ENCODE peak calls at places on chromosomes 13 and 19, in four cellular contexts. One of them, this sample, is unnamed. For H3K27me3 and H3K36me3, the result is how much of the 10 kb centered on the place peaks cover.

GRCh38 chr13:68190826-68191225 is 960.7 kb upstream of the PCDH9 start:
- DNase-seq in brain microvascular endothelial cell: peak
- DNase-seq in cardiac muscle cell: no peak
- DNase-seq in right lobe of liver: no peak
- DNase-seq in this sample: peak

GRCh38 chr13:40534456-40534855 is 132.0 kb downstream of the FOXO1 start:
- DNase-seq in right lobe of liver: no peak
- DNase-seq in cardiac muscle cell: peak
- DNase-seq in brain microvascular endothelial cell: no peak
- DNase-seq in this sample: no peak

GRCh38 chr13:50485979-50486935 is 357.2 kb downstream of the DLEU7 start:
- DNase-seq in right lobe of liver: no peak
- DNase-seq in cardiac muscle cell: peak
- DNase-seq in brain microvascular endothelial cell: peak
- DNase-seq in this sample: no peak

GRCh38 chr19:55600336-55601028 is 394 bp downstream of the ZNF524 start:
- DNase-seq in right lobe of liver: no peak
- DNase-seq in cardiac muscle cell: no peak
- DNase-seq in brain microvascular endothelial cell: no peak
- DNase-seq in this sample: no peak

GRCh38 chr19:6125571-6125989 is 9.9 kb upstream of the ACSBG2 start:
- DNase-seq in brain microvascular endothelial cell: peak
- DNase-seq in right lobe of liver: peak
- DNase-seq in cardiac muscle cell: peak
- DNase-seq in this sample: peak

GRCh38 chr19:48874309-48875135 is 2.3 kb downstream of the PPP1R15A start:
- DNase-seq in right lobe of liver: no peak
- DNase-seq in cardiac muscle cell: peak
- DNase-seq in brain microvascular endothelial cell: peak
- DNase-seq in this sample: no peak

GRCh38 chr19:1845642-1846041 is 2.6 kb downstream of the REXO1 start:
- DNase-seq in right lobe of liver: peak
- DNase-seq in brain microvascular endothelial cell: no peak
- DNase-seq in cardiac muscle cell: no peak
- DNase-seq in this sample: no peak

GRCh38 chr13:41859555-41859954 is 101.4 kb downstream of the VWA8 start:
- DNase-seq in right lobe of liver: no peak
- DNase-seq in brain microvascular endothelial cell: no peak
- DNase-seq in cardiac muscle cell: no peak
- DNase-seq in this sample: no peak

GRCh38 chr13:27476943-27477681 is 26.7 kb upstream of the MTIF3 start:
- DNase-seq in cardiac muscle cell: peak
- DNase-seq in brain microvascular endothelial cell: peak
- DNase-seq in right lobe of liver: no peak
- DNase-seq in this sample: no peak

GRCh38 chr13:42807866-42808265 is 26.5 kb downstream of the FAM216B start:
- DNase-seq in right lobe of liver: no peak
- DNase-seq in brain microvascular endothelial cell: peak
- DNase-seq in cardiac muscle cell: peak
- DNase-seq in this sample: no peak

GRCh38 chr13:109816112-109816978 is 30.0 kb upstream of the IRS2 start:
- DNase-seq in brain microvascular endothelial cell: no peak
- DNase-seq in cardiac muscle cell: no peak
- DNase-seq in right lobe of liver: no peak
- DNase-seq in this sample: no peak

GRCh38 chr13:21691500-21691899 is 20.6 kb downstream of the FGF9 start:
- DNase-seq in right lobe of liver: no peak
- DNase-seq in brain microvascular endothelial cell: no peak
- DNase-seq in cardiac muscle cell: no peak
- DNase-seq in this sample: no peak

GRCh38 chr13:79477968-79478367 is 3.0 kb upstream of the NDFIP2 start:
- DNase-seq in right lobe of liver: no peak
- DNase-seq in brain microvascular endothelial cell: no peak
- DNase-seq in cardiac muscle cell: peak
- DNase-seq in this sample: no peak

GRCh38 chr13:97875911-97876310 is 77.6 kb upstream of the IPO5 start:
- DNase-seq in cardiac muscle cell: no peak
- DNase-seq in brain microvascular endothelial cell: no peak
- DNase-seq in right lobe of liver: no peak
- DNase-seq in this sample: no peak

GRCh38 chr13:59121507-59121906 is 1042.2 kb downstream of the DIAPH3 start:
- DNase-seq in right lobe of liver: no peak
- DNase-seq in cardiac muscle cell: no peak
- DNase-seq in brain microvascular endothelial cell: no peak
- DNase-seq in this sample: no peak

GRCh38 chr19:35436477-35437141 is 11.4 kb upstream of the FFAR2 start:
- DNase-seq in brain microvascular endothelial cell: no peak
- DNase-seq in right lobe of liver: no peak
- DNase-seq in cardiac muscle cell: peak
- DNase-seq in this sample: no peak

GRCh38 chr19:19105365-19106060 is 32.8 kb downstream of the TMEM161A start:
- DNase-seq in brain microvascular endothelial cell: peak
- DNase-seq in right lobe of liver: no peak
- DNase-seq in cardiac muscle cell: peak
- DNase-seq in this sample: no peak

GRCh38 chr19:35716985-35717664 is 678 bp upstream of the KMT2B start:
- DNase-seq in right lobe of liver: peak
- DNase-seq in cardiac muscle cell: peak
- DNase-seq in brain microvascular endothelial cell: peak
- DNase-seq in this sample: peak

GRCh38 chr19:1062387-1063029 is 4.5 kb upstream of the ARHGAP45 start:
- DNase-seq in brain microvascular endothelial cell: no peak
- DNase-seq in right lobe of liver: no peak
- DNase-seq in cardiac muscle cell: no peak
- DNase-seq in this sample: no peak

GRCh38 chr19:38375748-38376147 is 1.4 kb downstream of the PSMD8 start:
- DNase-seq in cardiac muscle cell: no peak
- DNase-seq in right lobe of liver: no peak
- DNase-seq in brain microvascular endothelial cell: no peak
- DNase-seq in this sample: no peak

GRCh38 chr19:38376576-38376975 is 2.2 kb downstream of the PSMD8 start:
- DNase-seq in brain microvascular endothelial cell: no peak
- DNase-seq in cardiac muscle cell: no peak
- DNase-seq in right lobe of liver: no peak
- DNase-seq in this sample: no peak

GRCh38 chr19:38375098-38375493 is 725 bp downstream of the PSMD8 start:
- DNase-seq in right lobe of liver: no peak
- DNase-seq in cardiac muscle cell: no peak
- DNase-seq in brain microvascular endothelial cell: no peak
- DNase-seq in this sample: no peak

GRCh38 chr19:38373907-38374331 is 452 bp upstream of the PSMD8 start:
- DNase-seq in right lobe of liver: no peak
- DNase-seq in cardiac muscle cell: no peak
- DNase-seq in brain microvascular endothelial cell: no peak
- DNase-seq in this sample: no peak

DNA sequence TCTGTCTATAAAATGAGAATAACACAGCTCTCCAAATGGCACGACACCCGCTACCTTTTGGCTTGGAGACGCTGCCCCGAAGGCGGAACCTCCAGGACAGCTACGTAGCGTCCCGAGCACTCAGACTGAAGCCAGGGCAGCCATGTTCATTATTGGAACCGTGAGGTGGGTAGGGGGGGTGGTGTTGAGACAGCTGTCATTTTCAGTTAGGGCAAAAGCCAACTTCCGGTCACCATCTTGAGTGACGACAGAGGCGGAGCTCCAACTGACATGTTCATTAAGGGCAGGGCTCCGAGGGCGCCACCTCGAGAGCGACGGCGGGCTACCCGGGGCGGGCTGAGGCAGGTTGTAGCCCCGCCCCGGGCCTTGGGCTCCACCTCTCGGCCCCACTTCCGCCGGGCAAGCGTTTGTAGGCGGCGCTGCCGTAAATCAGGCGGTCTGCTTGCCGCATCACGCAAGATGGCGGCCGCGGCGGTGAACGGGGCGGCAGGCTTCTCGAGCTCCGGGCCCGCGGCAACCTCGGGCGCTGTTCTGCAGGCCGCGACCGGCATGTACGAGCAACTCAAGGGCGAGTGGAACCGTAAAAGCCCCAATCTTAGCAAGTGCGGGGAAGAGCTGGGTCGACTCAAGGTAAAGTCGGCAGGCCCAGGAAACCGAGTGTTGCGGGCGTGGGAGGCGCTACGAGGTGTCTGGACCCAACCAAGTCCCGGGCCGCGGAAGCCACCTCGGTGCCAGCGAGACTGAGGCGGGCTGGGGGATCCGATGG is at the start of gene PSMD8:
- DNase-seq in cardiac muscle cell: peak
- DNase-seq in right lobe of liver: peak
- DNase-seq in brain microvascular endothelial cell: peak
- DNase-seq in this sample: peak
- TF ChIP-seq CTCF in cardiac muscle cell: peak
- TF ChIP-seq CTCF in right lobe of liver: peak
- TF ChIP-seq CTCF in brain microvascular endothelial cell: peak
- TF ChIP-seq CTCF in this sample: peak

DNA sequence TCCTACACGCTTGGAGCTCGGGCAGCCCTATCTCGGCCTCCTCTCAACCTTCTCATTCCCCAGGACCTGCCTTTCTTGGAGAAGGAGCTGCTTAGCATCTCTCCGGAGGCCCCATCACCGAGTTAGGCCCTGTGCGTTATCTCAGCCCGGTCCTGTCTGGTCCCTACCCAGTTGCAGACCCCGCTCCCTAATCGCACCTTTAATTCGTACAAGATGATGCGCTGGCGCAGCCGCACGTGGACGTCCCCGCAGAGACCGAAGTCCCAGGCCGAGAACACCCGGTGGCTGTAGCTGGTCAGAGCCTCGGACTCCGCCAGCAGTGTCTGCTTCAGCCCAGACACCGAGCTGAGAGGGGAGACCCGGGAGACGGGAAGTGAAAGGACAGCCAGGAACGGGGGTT is 5.7 kb upstream of the LENG1 start:
- DNase-seq in cardiac muscle cell: no peak
- DNase-seq in brain microvascular endothelial cell: no peak
- DNase-seq in right lobe of liver: no peak
- DNase-seq in this sample: no peak
- H3K27me3 ChIP-seq in cardiac muscle cell: under half
- H3K27me3 ChIP-seq in brain microvascular endothelial cell: under half
- H3K27me3 ChIP-seq in right lobe of liver: under half
- H3K27me3 ChIP-seq in this sample: under half

DNA sequence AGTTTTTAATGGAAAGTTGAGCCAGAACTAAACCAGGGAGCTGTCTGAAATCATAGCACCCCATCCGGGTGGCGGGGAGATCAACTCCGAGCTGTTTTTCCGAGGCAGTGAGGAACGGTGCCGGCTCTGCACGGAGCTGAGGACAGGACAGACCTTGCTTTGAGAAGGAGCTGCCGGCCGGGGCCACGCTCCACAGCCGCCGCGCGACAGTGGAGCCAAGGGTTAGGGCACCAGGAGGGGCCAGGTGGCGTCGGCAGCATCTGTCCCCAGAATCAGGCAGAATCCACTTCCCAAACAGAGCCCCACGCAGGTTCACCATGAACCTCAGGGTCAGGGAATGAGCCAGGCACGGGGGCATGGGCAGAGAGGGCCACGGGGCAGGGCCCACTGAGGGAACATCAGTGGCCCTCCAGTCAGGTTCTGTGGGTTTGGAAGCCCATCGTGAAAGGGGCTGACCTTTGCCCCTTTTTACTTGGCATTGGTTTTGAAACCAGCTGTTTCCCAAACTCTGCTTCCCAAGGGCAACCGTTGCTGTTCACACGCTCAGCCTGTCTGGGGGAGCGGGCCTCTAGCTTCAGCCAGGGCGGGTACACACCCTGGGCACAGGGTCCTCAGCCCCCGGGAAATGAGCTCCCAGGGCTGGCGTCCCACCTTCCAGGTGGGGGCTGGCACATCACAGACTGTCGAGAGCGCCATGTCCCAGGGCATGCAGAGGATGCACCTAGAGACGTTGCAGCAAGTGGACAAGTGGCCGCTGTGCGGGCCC is 18.1 kb downstream of the PEX11G start:
- DNase-seq in brain microvascular endothelial cell: no peak
- DNase-seq in cardiac muscle cell: no peak
- DNase-seq in right lobe of liver: no peak
- DNase-seq in this sample: no peak
- H3K36me3 ChIP-seq in brain microvascular endothelial cell: under half
- H3K36me3 ChIP-seq in cardiac muscle cell: under half
- H3K36me3 ChIP-seq in right lobe of liver: under half
- H3K36me3 ChIP-seq in this sample: under half

GRCh38 chr13:38046049-38046376 is 176.4 kb upstream of the TRPC4 start:
- DNase-seq in right lobe of liver: no peak
- DNase-seq in brain microvascular endothelial cell: no peak
- DNase-seq in cardiac muscle cell: no peak
- DNase-seq in this sample: no peak

GRCh38 chr13:38044067-38044466 is 174.5 kb upstream of the TRPC4 start:
- DNase-seq in cardiac muscle cell: no peak
- DNase-seq in brain microvascular endothelial cell: no peak
- DNase-seq in right lobe of liver: no peak
- DNase-seq in this sample: no peak

GRCh38 chr13:38042771-38043170 is 173.2 kb upstream of the TRPC4 start:
- DNase-seq in right lobe of liver: no peak
- DNase-seq in cardiac muscle cell: peak
- DNase-seq in brain microvascular endothelial cell: peak
- DNase-seq in this sample: no peak

GRCh38 chr13:38045278-38046048 is 175.9 kb upstream of the TRPC4 start:
- DNase-seq in right lobe of liver: no peak
- DNase-seq in brain microvascular endothelial cell: peak
- DNase-seq in cardiac muscle cell: peak
- DNase-seq in this sample: no peak
- TF ChIP-seq CTCF in right lobe of liver: no peak
- TF ChIP-seq CTCF in brain microvascular endothelial cell: peak
- TF ChIP-seq CTCF in cardiac muscle cell: peak
- TF ChIP-seq CTCF in this sample: peak

GRCh38 chr19:11478167-11479089 is 2.4 kb downstream of the ELAVL3 start:
- DNase-seq in right lobe of liver: no peak
- DNase-seq in brain microvascular endothelial cell: no peak
- DNase-seq in cardiac muscle cell: no peak
- DNase-seq in this sample: no peak
- H3K27me3 ChIP-seq in right lobe of liver: under half
- H3K27me3 ChIP-seq in brain microvascular endothelial cell: under half
- H3K27me3 ChIP-seq in cardiac muscle cell: half or more
- H3K27me3 ChIP-seq in this sample: half or more

DNA sequence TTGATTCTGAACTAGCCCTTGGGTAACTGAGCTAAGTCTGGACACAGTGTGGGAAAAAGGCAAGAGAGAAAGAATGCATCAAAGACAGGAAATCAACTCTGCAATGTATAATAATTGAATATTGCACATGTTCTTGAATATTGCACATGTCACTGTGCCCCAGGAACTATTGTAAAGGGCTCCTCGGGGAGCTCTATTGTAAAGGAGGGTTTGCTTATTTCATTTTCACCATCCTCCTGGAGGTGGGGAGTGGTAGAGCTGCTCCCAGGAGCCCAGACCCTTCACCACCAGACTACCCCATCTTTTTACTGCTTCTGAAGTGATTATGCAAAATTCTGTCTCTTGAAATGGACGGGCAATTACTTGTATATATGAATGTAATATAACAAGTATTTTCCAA is 44.4 kb upstream of the ITM2B start:
- DNase-seq in right lobe of liver: no peak
- DNase-seq in brain microvascular endothelial cell: no peak
- DNase-seq in cardiac muscle cell: no peak
- DNase-seq in this sample: no peak
- H3K36me3 ChIP-seq in right lobe of liver: under half
- H3K36me3 ChIP-seq in brain microvascular endothelial cell: under half
- H3K36me3 ChIP-seq in cardiac muscle cell: under half
- H3K36me3 ChIP-seq in this sample: under half

DNA sequence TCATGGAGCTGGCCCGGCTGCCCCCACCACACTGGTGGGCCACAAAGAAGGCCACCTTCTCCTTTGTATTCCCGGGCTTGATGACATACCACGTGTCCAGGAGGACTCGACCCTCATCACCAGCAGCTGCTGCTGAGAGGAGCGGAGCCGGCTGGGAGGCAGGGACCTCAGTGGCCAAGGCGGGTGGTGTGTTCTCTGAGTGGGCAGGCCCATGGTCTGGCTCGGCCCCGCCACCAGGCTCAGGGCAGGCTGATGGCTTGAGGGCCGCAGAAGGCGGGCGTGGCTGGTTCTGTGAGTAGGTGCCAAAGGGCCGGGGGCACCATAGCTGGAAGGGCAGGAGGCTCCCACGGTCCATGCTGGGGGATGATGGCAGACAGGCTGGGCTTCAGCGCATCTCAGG is 17.6 kb downstream of the FBXO46 start:
- DNase-seq in right lobe of liver: no peak
- DNase-seq in cardiac muscle cell: no peak
- DNase-seq in brain microvascular endothelial cell: no peak
- DNase-seq in this sample: no peak
- TF ChIP-seq CTCF in right lobe of liver: no peak
- TF ChIP-seq CTCF in cardiac muscle cell: no peak
- TF ChIP-seq CTCF in brain microvascular endothelial cell: no peak
- TF ChIP-seq CTCF in this sample: no peak